ENCODE peak calls at places on chromosome 2, in seven cellular contexts. A is cardiac muscle cell, K is cardiac fibroblast, E is kidney epithelial cell, M is HCT116, J is neural crest cell, C is GM06990. F is an unnamed sample.

GRCh38 chr2:215888680-215889079 is 124.7 kb downstream of the MREG start:
- DNase-seq in K (no peak), M (no peak), J (no peak), C (no peak), A (no peak), E (no peak), F (no peak)

GRCh38 chr2:176188218-176188968 is at the start of gene HOXD1:
- DNase-seq in M (no peak), A (no peak), J (no peak), K (no peak), E (no peak), C (no peak), F (peak; percentile 63)

GRCh38 chr2:112927745-112928144 is 16.8 kb downstream of the IL37 start:
- DNase-seq in C (no peak), A (no peak), M (no peak), K (no peak), J (no peak), E (no peak), F (no peak)

GRCh38 chr2:11939523-11939922 is 193.1 kb downstream of the LPIN1 start:
- DNase-seq in J (no peak), A (no peak), M (no peak), E (no peak), C (no peak), K (no peak), F (no peak)

GRCh38 chr2:128311755-128312341 is 6.8 kb downstream of the HS6ST1 start:
- DNase-seq in E (no peak), K (no peak), A (no peak), M (no peak), C (no peak), J (no peak), F (peak; percentile 1)

GRCh38 chr2:96114903-96115581 is 1.3 kb downstream of the ADRA2B start:
- DNase-seq in E (no peak), C (no peak), M (no peak), J (no peak), K (no peak), A (no peak), F (no peak)

GRCh38 chr2:189047469-189047868 is 73.3 kb downstream of the COL3A1 start:
- DNase-seq in A (no peak), J (no peak), E (no peak), M (no peak), K (no peak), C (no peak), F (no peak)

GRCh38 chr2:118112771-118113334 is 24.6 kb downstream of the INSIG2 start:
- DNase-seq in E (peak; percentile 87), C (no peak), K (peak; percentile 54), M (peak; percentile 87), J (no peak), A (peak; percentile 63), F (no peak)

GRCh38 chr2:218879881-218880748 is 537 bp upstream of the WNT10A start:
- DNase-seq in A (no peak), M (no peak), K (no peak), J (no peak), C (peak; percentile 90), E (no peak), F (no peak)

GRCh38 chr2:233061007-233061590 is 957 bp downstream of the INPP5D start:
- DNase-seq in E (no peak), K (no peak), J (no peak), M (no peak), C (peak; percentile 77), A (no peak), F (no peak)

GRCh38 chr2:137675584-137676327 is 288.5 kb upstream of the HNMT start:
- DNase-seq in A (no peak), J (no peak), C (no peak), K (no peak), E (no peak), M (no peak), F (no peak)

GRCh38 chr2:137676348-137676747 is 287.9 kb upstream of the HNMT start:
- DNase-seq in K (no peak), M (no peak), A (no peak), C (no peak), E (no peak), J (no peak), F (no peak)

GRCh38 chr2:137672961-137673552 is 291.2 kb upstream of the HNMT start:
- DNase-seq in M (no peak), C (no peak), K (no peak), A (no peak), J (no peak), E (no peak), F (no peak)

GRCh38 chr2:137674991-137675390 is 289.3 kb upstream of the HNMT start:
- DNase-seq in K (no peak), E (no peak), J (no peak), M (no peak), C (no peak), A (no peak), F (no peak)

GRCh38 chr2:137677466-137677865 is 286.8 kb upstream of the HNMT start:
- DNase-seq in E (no peak), M (no peak), A (no peak), K (no peak), J (no peak), C (no peak), F (peak; percentile 10)
- TF ChIP-seq CTCF in E (no peak), M (no peak), A (no peak), K (no peak), J (no peak), C (no peak), F (peak; percentile 35)

GRCh38 chr2:27687232-27687631 is 23.5 kb downstream of the SLC4A1AP start:
- DNase-seq in C (no peak), M (no peak), A (no peak), J (no peak), K (no peak), E (no peak), F (no peak)

GRCh38 chr2:27681844-27682243 is 18.2 kb downstream of the SLC4A1AP start:
- DNase-seq in J (no peak), K (peak; percentile 44), E (no peak), M (no peak), A (peak; percentile 49), C (no peak), F (no peak)

GRCh38 chr2:27680571-27680970 is 16.9 kb downstream of the SLC4A1AP start:
- DNase-seq in K (no peak), J (no peak), A (no peak), M (no peak), C (no peak), E (no peak), F (no peak)

GRCh38 chr2:27685577-27685976 is 21.9 kb downstream of the SLC4A1AP start:
- DNase-seq in E (no peak), M (no peak), J (no peak), C (no peak), A (no peak), K (no peak), F (no peak)

GRCh38 chr2:27683390-27684071 is 19.8 kb downstream of the SLC4A1AP start:
- DNase-seq in C (peak; percentile 51), E (peak; percentile 61), M (peak; percentile 96), A (peak; percentile 93), J (peak; percentile 99), K (peak; percentile 93), F (peak; percentile 95)
- TF ChIP-seq CTCF in C (peak; percentile 98), E (peak; percentile 87), M (peak; percentile 100), A (peak; percentile 88), J (peak; percentile 99), K (peak; percentile 75), F (peak; percentile 100)

DNA sequence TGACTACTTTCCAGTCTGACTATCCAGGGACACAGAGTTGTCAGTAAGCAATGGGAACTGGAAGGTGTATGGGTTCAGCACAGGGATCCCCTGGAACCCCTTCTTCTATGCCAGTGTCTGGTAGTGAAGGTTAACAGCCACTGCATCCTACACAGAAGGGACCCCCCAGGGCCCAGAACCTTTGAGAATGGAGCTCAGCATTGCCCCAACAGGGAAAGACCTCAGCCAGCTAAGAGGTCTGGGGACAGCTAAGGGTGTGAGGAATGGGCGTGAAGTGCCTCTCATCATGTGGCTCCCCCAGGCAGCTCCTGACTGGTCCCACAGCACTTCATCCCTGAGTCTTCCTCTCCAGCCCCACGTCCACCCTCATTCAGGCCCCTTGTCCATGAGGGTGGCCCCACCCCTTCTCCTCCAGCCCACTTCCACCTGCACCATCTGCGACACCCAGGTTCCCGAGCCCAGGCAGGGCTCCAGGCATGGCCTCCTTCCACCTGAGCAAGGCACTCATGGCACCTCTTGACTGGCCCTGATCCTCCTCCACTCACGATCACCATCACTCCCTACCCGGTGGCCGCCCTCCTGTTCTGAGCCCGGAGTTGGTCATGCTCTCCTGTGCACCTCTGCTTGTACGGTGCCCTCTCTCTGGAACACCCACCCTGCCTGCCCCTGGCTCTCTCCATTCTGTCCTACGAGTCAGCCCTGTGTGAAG is 77.1 kb downstream of the SFXN5 start:
- DNase-seq in K (no peak), A (no peak), M (no peak), C (no peak), E (no peak), J (no peak), F (no peak)
- TF ChIP-seq CTCF in K (no peak), A (no peak), M (no peak), C (no peak), E (no peak), J (no peak), F (no peak)

DNA sequence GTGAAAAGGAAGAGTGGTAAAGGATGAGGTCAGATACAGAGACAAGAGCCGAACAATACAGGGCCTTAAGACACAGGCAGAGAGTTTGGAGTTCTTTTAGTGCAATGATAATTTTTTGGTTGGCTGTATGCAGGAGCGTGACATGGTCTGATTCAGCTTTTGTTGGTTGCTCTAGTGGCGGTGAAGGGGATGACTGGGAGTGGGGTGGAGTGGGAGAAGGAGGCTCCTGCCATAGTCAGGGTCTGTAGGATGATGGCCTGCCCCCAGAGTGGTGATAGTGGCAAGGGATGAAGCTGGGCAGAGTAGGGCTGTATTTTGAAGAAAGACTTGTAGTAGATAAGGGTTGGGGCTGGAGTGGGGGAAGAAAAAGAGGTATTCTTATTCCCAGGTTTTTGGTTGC is 306.6 kb upstream of the VWC2L start:
- DNase-seq in C (no peak), K (no peak), M (no peak), E (no peak), A (no peak), J (no peak), F (no peak)
- TF ChIP-seq CTCF in C (no peak), K (no peak), M (no peak), E (no peak), A (no peak), J (no peak), F (no peak)